ENCODE peak calls at places on chromosomes 1 and 21, in four cellular contexts. V is MM.1S, Y is mesenchymal stem cell, L is endothelial cell of umbilical vein. K is an unnamed sample.

GRCh38 chr1:3998086-3998485 is 98.0 kb upstream of the C1orf174 start:
- DNase-seq in V (no peak), Y (no peak), L (no peak), K (no peak)

GRCh38 chr1:25804244-25804963 is 4.4 kb downstream of the SELENON start:
- DNase-seq in V (no peak), Y (no peak), L (peak), K (peak)

GRCh38 chr1:215566556-215567490 is at the start of gene KCTD3:
- DNase-seq in V (peak), Y (peak), L (peak), K (peak)

GRCh38 chr1:46690931-46691411 is 19.3 kb downstream of the TEX38 start:
- DNase-seq in V (no peak), Y (no peak), L (no peak), K (peak)

GRCh38 chr1:40955266-40955665 is 24.2 kb upstream of the CTPS1 start:
- DNase-seq in V (no peak), Y (no peak), L (no peak), K (no peak)

GRCh38 chr1:9833632-9834031 is 9.9 kb upstream of the CLSTN1 start:
- DNase-seq in V (no peak), Y (no peak), L (no peak), K (no peak)

GRCh38 chr1:99677416-99677815 is 31.5 kb downstream of the PALMD start:
- DNase-seq in V (no peak), Y (no peak), L (no peak), K (no peak)

GRCh38 chr1:90501281-90501680 is 215.8 kb downstream of the BARHL2 start:
- DNase-seq in V (no peak), Y (no peak), L (no peak), K (no peak)

GRCh38 chr21:39576518-39577128 is 36.1 kb upstream of the B3GALT5 start:
- DNase-seq in V (no peak), Y (no peak), L (no peak), K (no peak)

GRCh38 chr1:69929278-69930057 is 275.9 kb downstream of the LRRC40 start:
- DNase-seq in V (no peak), Y (peak), L (no peak), K (no peak)

GRCh38 chr1:7534061-7534825 is 236.9 kb upstream of the VAMP3 start:
- DNase-seq in V (no peak), Y (peak), L (peak), K (peak)

GRCh38 chr1:229109320-229109761 is 161.6 kb upstream of the RAB4A start:
- DNase-seq in V (no peak), Y (no peak), L (no peak), K (no peak)

GRCh38 chr1:248114890-248115289 is 19.9 kb downstream of the OR2L13 start:
- DNase-seq in V (no peak), Y (no peak), L (no peak), K (no peak)

GRCh38 chr1:41404308-41404755 is 43.1 kb downstream of the FOXO6 start:
- DNase-seq in V (no peak), Y (no peak), L (peak), K (peak)

GRCh38 chr1:180548686-180549326 is 10.0 kb upstream of the OVAAL start:
- DNase-seq in V (no peak), Y (no peak), L (no peak), K (no peak)

GRCh38 chr1:246583448-246584185 is 17.4 kb downstream of the CNST start:
- DNase-seq in V (no peak), Y (peak), L (peak), K (no peak)

GRCh38 chr1:238485062-238485905 is 594.6 kb upstream of the ZP4 start:
- DNase-seq in V (no peak), Y (peak), L (no peak), K (peak)

GRCh38 chr1:238484121-238484520 is 593.4 kb upstream of the ZP4 start:
- DNase-seq in V (no peak), Y (no peak), L (no peak), K (peak)

GRCh38 chr1:238488406-238488805 is 597.7 kb upstream of the ZP4 start:
- DNase-seq in V (no peak), Y (no peak), L (no peak), K (no peak)

GRCh38 chr1:238487931-238488330 is 597.2 kb upstream of the ZP4 start:
- DNase-seq in V (no peak), Y (no peak), L (no peak), K (peak)

DNA sequence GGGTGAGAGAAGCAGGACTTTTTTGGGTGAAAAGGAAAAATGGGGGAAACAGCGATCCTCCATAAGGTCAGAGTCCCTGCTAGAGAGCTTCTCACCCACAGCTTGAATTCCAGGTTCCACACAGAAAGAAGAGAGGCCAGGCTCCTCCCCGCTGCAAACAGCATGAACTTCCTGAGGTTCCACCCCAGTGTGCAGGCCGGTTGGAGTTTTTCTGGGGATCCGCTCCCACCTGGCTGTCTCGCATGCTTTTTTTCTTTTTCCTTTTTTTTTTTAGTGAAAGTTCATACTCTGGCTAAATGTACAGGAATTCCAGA is 595.1 kb upstream of the ZP4 start:
- DNase-seq in V (no peak), Y (no peak), L (no peak), K (no peak)
- H3K4me2 ChIP-seq in V (no peak), Y (peak), L (no peak), K (peak)

DNA sequence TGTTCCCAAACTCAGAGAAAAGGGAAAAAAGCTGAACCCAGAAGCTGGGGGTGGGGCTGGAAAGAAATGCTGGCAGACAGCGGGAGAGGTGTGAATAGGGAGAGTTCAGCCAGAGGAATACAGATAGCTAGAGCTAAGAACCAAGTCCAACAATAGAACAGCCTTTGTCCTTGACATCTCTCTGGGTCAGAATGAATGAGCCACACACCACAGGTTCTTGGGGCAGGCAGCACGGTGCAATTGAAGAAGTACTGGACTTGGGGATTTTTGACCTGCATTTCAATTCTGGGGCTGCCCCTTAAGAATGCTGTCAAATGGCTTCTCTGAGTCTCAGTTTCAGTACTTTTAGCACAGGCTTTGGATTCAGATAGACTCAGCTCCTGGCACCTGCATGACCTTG is 13.4 kb upstream of the SLC41A1 start:
- DNase-seq in V (peak), Y (no peak), L (no peak), K (no peak)
- H3K4me2 ChIP-seq in V (no peak), Y (no peak), L (no peak), K (no peak)

DNA sequence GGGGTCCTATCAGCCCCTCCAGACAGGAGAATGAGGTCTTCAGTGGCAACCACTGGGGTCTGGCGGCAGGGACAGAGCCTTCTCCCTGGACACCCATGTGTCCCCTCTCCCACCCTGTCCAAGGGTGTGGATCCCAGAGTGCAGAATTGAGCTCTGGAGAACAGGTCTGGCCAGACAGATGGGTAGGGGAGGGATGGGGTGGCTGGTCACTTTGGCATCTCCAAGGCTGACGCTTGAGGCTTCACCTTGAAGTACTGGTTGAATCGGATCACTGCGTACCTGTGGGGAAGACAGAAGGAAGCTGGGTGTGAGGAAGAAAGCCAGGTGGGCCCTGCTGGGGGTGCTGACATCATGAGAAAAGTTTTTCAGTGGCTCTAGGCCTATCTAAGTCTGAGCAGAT is 19.9 kb downstream of the ETNK2 start:
- DNase-seq in V (no peak), Y (no peak), L (no peak), K (no peak)
- H3K4me2 ChIP-seq in V (no peak), Y (no peak), L (no peak), K (no peak)

GRCh38 chr1:83497563-83497962 is 501.4 kb downstream of the TTLL7 start:
- DNase-seq in V (no peak), Y (peak), L (peak), K (no peak)
- H3K4me2 ChIP-seq in V (no peak), Y (no peak), L (no peak), K (no peak)

GRCh38 chr1:5621692-5622091 is 370.5 kb downstream of the NPHP4 start:
- DNase-seq in V (no peak), Y (no peak), L (no peak), K (no peak)
- H3K4me2 ChIP-seq in V (no peak), Y (no peak), L (no peak), K (no peak)

GRCh38 chr1:152107289-152107983 is 7.8 kb downstream of the TCHH start:
- DNase-seq in V (no peak), Y (no peak), L (no peak), K (no peak)

GRCh38 chr1:152109231-152109997 is 5.8 kb downstream of the TCHH start:
- DNase-seq in V (no peak), Y (no peak), L (no peak), K (no peak)

GRCh38 chr1:152109998-152110294 is 5.3 kb downstream of the TCHH start:
- DNase-seq in V (no peak), Y (no peak), L (no peak), K (no peak)

GRCh38 chr1:152107984-152108898 is 7.0 kb downstream of the TCHH start:
- DNase-seq in V (no peak), Y (no peak), L (peak), K (peak)

GRCh38 chr1:152108899-152109222 is 6.4 kb downstream of the TCHH start:
- DNase-seq in V (no peak), Y (no peak), L (no peak), K (no peak)
- H3K4me2 ChIP-seq in V (no peak), Y (no peak), L (peak), K (peak)

DNA sequence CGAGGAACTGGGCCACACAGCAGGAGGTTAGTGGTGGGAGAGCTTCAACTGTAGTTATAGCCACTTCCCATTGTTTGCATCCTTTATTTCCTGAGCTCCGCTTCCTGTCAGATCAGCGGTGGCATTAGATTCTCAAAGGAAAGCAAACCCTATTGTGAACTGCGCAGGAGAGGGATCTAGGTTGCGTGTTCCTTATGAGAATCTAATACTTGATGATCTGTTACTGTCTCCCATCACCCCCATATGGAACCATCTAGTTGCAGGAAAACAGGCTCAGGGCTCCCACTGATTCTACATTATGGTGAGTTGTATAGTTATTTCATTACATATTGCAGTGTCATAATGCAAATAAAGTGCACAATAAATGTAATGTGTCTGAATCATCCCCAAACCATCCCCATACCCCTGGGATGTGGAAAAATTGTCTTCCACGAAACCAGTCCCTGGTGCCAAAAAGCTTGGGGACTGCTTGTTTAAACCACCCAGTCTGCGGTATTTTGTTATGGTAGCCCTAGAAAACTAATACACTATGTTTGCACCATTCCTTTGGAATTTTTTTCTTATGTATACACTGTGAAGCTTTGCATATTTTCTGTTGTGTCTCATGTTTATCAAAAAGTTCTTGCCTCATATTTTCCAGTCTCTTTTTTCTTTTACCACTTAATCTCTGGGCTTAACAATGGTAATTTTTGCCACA is 136.6 kb upstream of the IVNS1ABP start:
- DNase-seq in V (no peak), Y (peak), L (no peak), K (peak)
- H3K4me2 ChIP-seq in V (no peak), Y (no peak), L (no peak), K (peak)